ENCODE peak calls at places on chromosome 4, in six cellular contexts. W, L, G, V, O and Q are unnamed samples.

GRCh38 chr4:176238157-176238608 is 30.8 kb downstream of the ASB5 start:
- DNase-seq in W (peak), L (no peak), G (no peak), V (no peak), O (no peak), Q (no peak)

GRCh38 chr4:152535236-152535902 is 523 bp downstream of the FBXW7 start:
- DNase-seq in W (no peak), L (peak), G (no peak), V (peak), O (no peak), Q (no peak)

GRCh38 chr4:133865606-133866327 is 335.8 kb downstream of the PABPC4L start:
- DNase-seq in W (peak), L (peak), G (peak), V (no peak), O (no peak), Q (peak)

GRCh38 chr4:8537041-8537461 is 43.1 kb upstream of the GPR78 start:
- DNase-seq in W (peak), L (peak), G (no peak), V (no peak), O (no peak), Q (no peak)

GRCh38 chr4:13985824-13986223 is 358.3 kb upstream of the BOD1L1 start:
- DNase-seq in W (peak), L (no peak), G (no peak), V (no peak), O (no peak), Q (no peak)

GRCh38 chr4:181524455-181524854 is 718.7 kb upstream of the TENM3 start:
- DNase-seq in W (no peak), L (no peak), G (no peak), V (no peak), O (no peak), Q (no peak)

GRCh38 chr4:15410750-15411149 is 17.1 kb upstream of the C1QTNF7 start:
- DNase-seq in W (no peak), L (peak), G (no peak), V (no peak), O (no peak), Q (no peak)

GRCh38 chr4:137213372-137214173 is 318.7 kb downstream of the PCDH18 start:
- DNase-seq in W (peak), L (no peak), G (no peak), V (no peak), O (no peak), Q (no peak)

GRCh38 chr4:8741513-8742226 is 130.0 kb downstream of the HMX1 start:
- DNase-seq in W (no peak), L (no peak), G (no peak), V (peak), O (no peak), Q (no peak)

GRCh38 chr4:80255374-80256095 is 10.9 kb upstream of the FGF5 start:
- DNase-seq in W (peak), L (no peak), G (no peak), V (no peak), O (no peak), Q (no peak)

GRCh38 chr4:151169223-151169622 is 69.8 kb downstream of the RPS3A start:
- DNase-seq in W (peak), L (peak), G (peak), V (no peak), O (no peak), Q (no peak)

GRCh38 chr4:7191546-7192251 is 639 bp upstream of the SORCS2 start:
- DNase-seq in W (no peak), L (no peak), G (no peak), V (no peak), O (no peak), Q (no peak)

GRCh38 chr4:45350438-45350837 is 624.1 kb upstream of the GNPDA2 start:
- DNase-seq in W (no peak), L (peak), G (no peak), V (no peak), O (no peak), Q (no peak)

GRCh38 chr4:77007358-77008230 is 58.0 kb downstream of the SEPTIN11 start:
- DNase-seq in W (peak), L (peak), G (no peak), V (no peak), O (no peak), Q (peak)

GRCh38 chr4:115219315-115219840 is 106.0 kb upstream of the NDST4 start:
- DNase-seq in W (no peak), L (no peak), G (no peak), V (no peak), O (no peak), Q (no peak)

GRCh38 chr4:56976878-56977320 is 507 bp downstream of the NOA1 start:
- DNase-seq in W (no peak), L (peak), G (peak), V (peak), O (peak), Q (peak)

GRCh38 chr4:182975806-182976205 is 58.6 kb upstream of the DCTD start:
- DNase-seq in W (peak), L (peak), G (no peak), V (no peak), O (no peak), Q (no peak)

GRCh38 chr4:80423553-80424224 is 88.2 kb downstream of the CFAP299 start:
- DNase-seq in W (peak), L (no peak), G (no peak), V (no peak), O (no peak), Q (no peak)

GRCh38 chr4:40515398-40516293 is 114.0 kb downstream of the RBM47 start:
- DNase-seq in W (no peak), L (peak), G (no peak), V (no peak), O (peak), Q (peak)

GRCh38 chr4:3655485-3656429 is 110.4 kb upstream of the ADRA2C start:
- DNase-seq in W (no peak), L (no peak), G (no peak), V (no peak), O (peak), Q (no peak)

GRCh38 chr4:88439161-88439760 is 17.7 kb upstream of the HERC5 start:
- DNase-seq in W (no peak), L (no peak), G (no peak), V (no peak), O (peak), Q (peak)

GRCh38 chr4:931194-931959 is 739 bp downstream of the GAK start:
- DNase-seq in W (peak), L (peak), G (no peak), V (no peak), O (no peak), Q (peak)

GRCh38 chr4:1720163-1720983 is 750 bp downstream of the TMEM129 start:
- DNase-seq in W (peak), L (peak), G (peak), V (peak), O (peak), Q (no peak)

GRCh38 chr4:134328741-134329140 is 127.2 kb upstream of the PABPC4L start:
- DNase-seq in W (no peak), L (no peak), G (no peak), V (no peak), O (peak), Q (no peak)

GRCh38 chr4:99949999-99950912 is at the start of gene H2AZ1:
- DNase-seq in W (peak), L (peak), G (peak), V (peak), O (peak), Q (peak)

GRCh38 chr4:5746250-5746649 is 35.2 kb downstream of the EVC start:
- DNase-seq in W (no peak), L (no peak), G (no peak), V (no peak), O (no peak), Q (no peak)

DNA sequence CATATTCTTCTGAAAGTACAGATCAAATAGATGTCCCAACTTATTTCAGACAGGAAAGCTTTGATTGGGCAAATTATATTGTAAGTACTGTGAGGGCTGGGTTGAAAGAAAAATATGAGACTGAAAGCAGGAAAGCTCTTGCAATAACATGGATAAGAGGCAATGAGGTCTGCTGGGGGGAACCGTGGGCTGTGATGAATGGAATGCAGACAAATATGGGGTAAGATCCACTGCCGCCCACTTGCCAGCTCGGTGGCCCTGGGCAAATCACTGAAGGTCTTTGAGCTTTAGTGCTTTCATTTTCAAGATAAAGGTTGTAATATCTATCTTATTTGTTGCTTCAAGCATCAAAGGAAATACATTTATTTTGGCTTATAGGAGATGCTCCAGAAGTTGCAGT is 51.0 kb downstream of the AGA start:
- DNase-seq in W (peak), L (no peak), G (no peak), V (no peak), O (no peak), Q (no peak)
- H2AFZ ChIP-seq in W (no peak), L (no peak), G (peak), V (no peak), O (no peak), Q (no peak)

GRCh38 chr4:38911257-38911656 is 43.7 kb downstream of the FAM114A1 start:
- DNase-seq in W (no peak), L (no peak), G (no peak), V (no peak), O (no peak), Q (no peak)
- H3K14ac ChIP-seq in W (no peak), L (no peak), G (no peak), V (no peak), O (no peak), Q (no peak)

DNA sequence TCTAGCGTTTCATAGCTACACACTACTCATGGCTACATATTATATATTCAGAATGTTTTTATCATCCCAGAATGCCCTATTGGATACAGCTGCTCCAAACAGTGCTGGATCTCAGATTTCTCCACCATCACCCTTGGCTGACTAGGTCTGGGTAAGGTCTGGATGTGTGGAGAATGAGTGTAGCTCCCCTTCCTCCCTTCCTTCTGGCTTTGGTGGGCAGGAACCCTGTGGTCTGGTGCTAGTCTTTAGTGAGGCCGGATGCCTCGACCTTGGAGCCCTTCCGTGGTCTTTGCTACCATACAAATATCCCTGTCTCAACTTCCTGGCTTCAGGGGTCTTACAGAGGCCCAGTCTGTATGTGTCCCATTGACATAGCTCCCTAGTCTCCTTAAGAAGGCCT is 52.1 kb upstream of the KDR start:
- DNase-seq in W (no peak), L (no peak), G (no peak), V (no peak), O (no peak), Q (no peak)
- H2AK5ac ChIP-seq in W (peak), L (no peak), G (no peak), V (no peak), O (no peak), Q (no peak)

DNA sequence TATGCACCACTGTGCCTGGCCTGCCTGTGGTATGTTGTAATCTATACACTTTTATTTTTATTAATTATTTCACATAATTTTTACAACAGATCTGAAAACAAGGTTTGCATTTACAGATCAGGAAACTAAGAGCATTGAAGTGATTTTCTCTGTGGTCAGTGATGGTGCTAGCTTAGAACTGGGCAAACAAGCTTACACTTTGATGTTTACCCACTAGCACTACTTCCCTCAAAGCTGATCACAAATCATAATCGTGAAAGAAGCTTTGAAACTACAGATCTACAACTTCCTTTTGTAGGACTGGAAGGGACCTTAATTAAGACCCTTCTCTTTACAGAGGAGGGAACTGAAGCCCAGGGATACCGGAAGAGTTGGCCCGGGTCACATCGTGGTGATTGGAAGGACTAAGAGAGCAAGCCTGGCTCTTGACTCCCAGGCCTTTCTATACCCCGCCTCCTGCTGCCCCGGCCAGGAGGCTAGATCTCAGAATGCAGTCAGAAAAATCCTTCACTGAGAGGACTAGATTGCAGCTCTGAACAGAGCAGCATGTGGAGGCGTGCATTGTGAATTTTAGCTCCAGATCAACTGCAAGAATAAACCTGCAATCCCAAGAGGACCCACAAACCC is 93.7 kb upstream of the ZNF827 start:
- DNase-seq in W (no peak), L (no peak), G (no peak), V (no peak), O (peak), Q (no peak)
- H2AFZ ChIP-seq in W (no peak), L (no peak), G (peak), V (peak), O (no peak), Q (no peak)

GRCh38 chr4:145171919-145172318 is 8.5 kb downstream of the OTUD4 start:
- DNase-seq in W (no peak), L (no peak), G (no peak), V (no peak), O (no peak), Q (no peak)

GRCh38 chr4:145167884-145168283 is 12.5 kb downstream of the OTUD4 start:
- DNase-seq in W (no peak), L (no peak), G (no peak), V (no peak), O (no peak), Q (no peak)

GRCh38 chr4:145168578-145169187 is 11.7 kb downstream of the OTUD4 start:
- DNase-seq in W (no peak), L (no peak), G (no peak), V (no peak), O (no peak), Q (no peak)

GRCh38 chr4:145170209-145170608 is 10.2 kb downstream of the OTUD4 start:
- DNase-seq in W (peak), L (peak), G (no peak), V (no peak), O (no peak), Q (no peak)
- H3K14ac ChIP-seq in W (no peak), L (no peak), G (no peak), V (no peak), O (no peak), Q (no peak)

GRCh38 chr4:185108669-185109068 is 34.4 kb upstream of the SLC25A4 start:
- DNase-seq in W (no peak), L (no peak), G (no peak), V (no peak), O (no peak), Q (no peak)
- H2AK5ac ChIP-seq in W (no peak), L (no peak), G (no peak), V (peak), O (peak), Q (no peak)

GRCh38 chr4:103244251-103244650 is 46.1 kb upstream of the CENPE start:
- DNase-seq in W (no peak), L (no peak), G (no peak), V (no peak), O (no peak), Q (peak)
- H2AFZ ChIP-seq in W (no peak), L (no peak), G (no peak), V (no peak), O (no peak), Q (no peak)

DNA sequence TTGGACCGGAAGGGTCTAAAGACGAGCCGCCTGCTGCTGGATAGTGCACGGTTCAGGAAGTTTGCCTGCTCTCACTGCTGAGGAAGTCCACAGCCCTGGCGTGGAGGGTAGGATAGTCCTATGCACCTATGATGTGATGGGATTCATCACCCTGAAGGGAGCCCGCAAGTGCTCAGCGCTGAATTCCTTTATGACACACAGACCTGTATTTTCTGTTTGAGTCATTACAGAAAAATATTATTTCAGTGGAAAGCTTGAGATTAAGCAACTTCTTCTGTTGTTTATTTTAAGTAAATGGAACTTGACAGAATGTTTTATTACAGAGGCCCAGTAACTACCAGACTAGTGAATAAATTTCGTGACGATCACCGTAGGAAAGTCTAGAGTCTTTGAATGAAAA is 123.2 kb downstream of the TRIML1 start:
- DNase-seq in W (peak), L (peak), G (no peak), V (no peak), O (no peak), Q (peak)
- H3K14ac ChIP-seq in W (no peak), L (no peak), G (no peak), V (no peak), O (no peak), Q (no peak)

DNA sequence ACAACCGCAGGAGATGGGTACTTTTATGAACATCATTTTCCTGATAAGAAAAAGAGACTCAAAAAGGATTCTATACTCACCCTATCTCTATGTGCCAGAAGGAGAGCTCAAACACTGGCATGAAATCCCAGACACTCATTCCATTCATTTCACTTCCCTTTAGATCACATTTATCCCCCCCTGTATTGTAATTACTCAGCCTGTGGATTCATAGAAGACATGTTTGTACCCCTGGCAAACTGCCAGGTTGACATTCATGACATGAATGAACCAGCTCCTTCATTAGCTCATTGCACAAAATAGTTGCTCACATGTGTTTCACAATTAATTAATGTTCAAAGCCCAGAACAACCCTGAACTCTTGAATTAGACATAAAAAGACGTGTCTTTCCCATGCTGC is 4.9 kb downstream of the SMR3A start:
- DNase-seq in W (no peak), L (no peak), G (no peak), V (no peak), O (no peak), Q (peak)
- H2AK5ac ChIP-seq in W (no peak), L (no peak), G (no peak), V (no peak), O (no peak), Q (no peak)

GRCh38 chr4:161948026-161948770 is 215.6 kb downstream of the FSTL5 start:
- DNase-seq in W (no peak), L (no peak), G (no peak), V (no peak), O (no peak), Q (peak)

GRCh38 chr4:161952382-161952781 is 211.4 kb downstream of the FSTL5 start:
- DNase-seq in W (no peak), L (no peak), G (no peak), V (no peak), O (no peak), Q (no peak)

DNA sequence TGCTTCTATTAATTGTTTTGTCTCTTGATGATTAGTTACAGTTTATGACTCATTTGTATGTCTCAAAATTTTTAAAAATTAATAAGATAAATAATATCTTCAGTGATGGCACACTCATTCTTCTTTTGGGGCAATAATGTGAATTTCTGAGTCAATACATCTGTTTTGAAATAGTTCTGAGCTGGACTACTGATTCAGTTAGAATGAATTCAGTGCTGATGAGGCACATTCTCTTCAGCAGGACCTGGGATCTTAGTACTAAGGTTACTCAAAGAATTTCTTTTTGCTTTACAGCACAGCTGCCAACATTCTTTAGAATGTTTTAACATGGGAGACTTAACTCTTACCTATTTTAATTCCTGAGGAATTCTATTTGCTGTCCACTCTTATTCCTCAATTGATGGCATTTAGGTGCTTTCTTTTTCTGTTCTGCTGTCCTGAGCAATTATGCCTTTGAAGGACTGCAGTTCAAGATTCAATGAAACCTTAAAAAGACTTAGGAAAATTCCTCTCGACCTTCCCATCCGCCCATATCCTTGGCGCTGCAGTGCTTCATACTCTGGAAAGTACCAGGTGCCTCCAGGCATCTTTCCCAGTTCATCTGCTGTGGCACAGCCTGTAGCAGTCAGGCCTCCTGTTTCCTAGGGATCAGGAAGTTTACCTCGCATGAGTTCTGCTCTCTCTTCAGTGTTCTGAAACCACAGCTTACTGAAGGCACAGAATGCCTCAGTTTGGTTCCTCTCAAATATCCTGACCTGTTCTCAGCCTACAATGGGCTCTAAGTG is 213.7 kb downstream of the FSTL5 start:
- DNase-seq in W (peak), L (peak), G (no peak), V (no peak), O (no peak), Q (peak)
- H2AFZ ChIP-seq in W (no peak), L (no peak), G (peak), V (peak), O (no peak), Q (no peak)